ENCODE peak calls at places on chromosomes 1 and 21, in seven cellular contexts. X is CD8-positive, alpha-beta memory T cell; N is mesendoderm; L is colonic mucosa; Y is heart left ventricle; Z is heart right ventricle; D is aorta. S is an unnamed sample.

GRCh38 chr1:182175340-182176068 is 114.0 kb upstream of the ZNF648 start:
- DNase-seq in X (no peak), N (peak; percentile 5), L (peak; percentile 60), Y (no peak), Z (no peak), D (no peak), S (no peak)

GRCh38 chr1:75614455-75615379 is 3.8 kb upstream of the SLC44A5 start:
- DNase-seq in X (peak; percentile 10), N (peak; percentile 85), L (peak; percentile 17), Y (peak; percentile 41), Z (peak; percentile 39), D (peak; percentile 52), S (peak; percentile 70)

GRCh38 chr21:15311510-15311909 is 246.7 kb upstream of the NRIP1 start:
- DNase-seq in X (no peak), N (no peak), L (no peak), Y (no peak), Z (no peak), D (no peak), S (no peak)

GRCh38 chr1:197197430-197197997 is 51.0 kb upstream of the ASPM start:
- DNase-seq in X (no peak), N (no peak), L (no peak), Y (no peak), Z (no peak), D (no peak), S (no peak)

GRCh38 chr1:158809862-158810261 is 21.3 kb upstream of the MNDA start:
- DNase-seq in X (no peak), N (no peak), L (no peak), Y (no peak), Z (no peak), D (no peak), S (no peak)

GRCh38 chr1:12075195-12076114 is 12.4 kb downstream of the TNFRSF8 start:
- DNase-seq in X (no peak), N (peak; percentile 39), L (no peak), Y (peak; percentile 46), Z (no peak), D (no peak), S (peak; percentile 54)

GRCh38 chr1:102640872-102641271 is 467.4 kb downstream of the COL11A1 start:
- DNase-seq in X (no peak), N (no peak), L (no peak), Y (no peak), Z (no peak), D (no peak), S (no peak)

GRCh38 chr1:93255222-93256079 is 74.9 kb downstream of the CCDC18 start:
- DNase-seq in X (no peak), N (no peak), L (no peak), Y (no peak), Z (no peak), D (no peak), S (no peak)

GRCh38 chr1:185864889-185865288 is 130.7 kb downstream of the HMCN1 start:
- DNase-seq in X (no peak), N (no peak), L (no peak), Y (peak; percentile 27), Z (no peak), D (no peak), S (no peak)

GRCh38 chr1:209368864-209369598 is 214.5 kb upstream of the CAMK1G start:
- DNase-seq in X (no peak), N (no peak), L (no peak), Y (peak; percentile 40), Z (no peak), D (no peak), S (no peak)

GRCh38 chr1:59814180-59814900 is 409 bp upstream of the HOOK1 start:
- DNase-seq in X (peak; percentile 88), N (peak; percentile 99), L (peak; percentile 92), Y (peak; percentile 81), Z (peak; percentile 68), D (peak; percentile 62), S (peak; percentile 90)

GRCh38 chr1:179047637-179048002 is 21.9 kb downstream of the FAM20B start:
- DNase-seq in X (no peak), N (no peak), L (no peak), Y (no peak), Z (no peak), D (no peak), S (no peak)

GRCh38 chr1:149846600-149847466 is 52.5 kb upstream of the BOLA1 start:
- DNase-seq in X (no peak), N (no peak), L (no peak), Y (no peak), Z (no peak), D (no peak), S (no peak)

GRCh38 chr1:11057477-11057876 is 2.3 kb downstream of the SRM start:
- DNase-seq in X (no peak), N (peak; percentile 30), L (no peak), Y (no peak), Z (no peak), D (no peak), S (no peak)

GRCh38 chr1:93591833-93592635 is 89.6 kb downstream of the BCAR3 start:
- DNase-seq in X (peak; percentile 29), N (no peak), L (peak; percentile 94), Y (no peak), Z (no peak), D (peak; percentile 68), S (no peak)

GRCh38 chr1:213014642-213015041 is 1.0 kb downstream of the ANGEL2 start:
- DNase-seq in X (no peak), N (peak; percentile 13), L (peak; percentile 22), Y (no peak), Z (no peak), D (no peak), S (no peak)

GRCh38 chr1:214637722-214638473 is 34.9 kb downstream of the CENPF start:
- DNase-seq in X (peak; percentile 6), N (peak; percentile 65), L (no peak), Y (no peak), Z (no peak), D (no peak), S (no peak)

GRCh38 chr1:21149862-21150432 is 26.8 kb downstream of the EIF4G3 start:
- DNase-seq in X (no peak), N (peak; percentile 94), L (no peak), Y (peak; percentile 39), Z (peak; percentile 17), D (no peak), S (no peak)

GRCh38 chr21:45998276-45998701 is 16.7 kb downstream of the COL6A1 start:
- DNase-seq in X (no peak), N (no peak), L (no peak), Y (peak; percentile 23), Z (no peak), D (peak; percentile 40), S (peak; percentile 59)

GRCh38 chr1:8439015-8439702 is 121.2 kb downstream of the SLC45A1 start:
- DNase-seq in X (no peak), N (peak; percentile 95), L (peak; percentile 74), Y (peak; percentile 91), Z (peak; percentile 77), D (peak; percentile 91), S (peak; percentile 94)

GRCh38 chr1:56908619-56909340 is 54.2 kb downstream of the C8A start:
- DNase-seq in X (no peak), N (no peak), L (no peak), Y (no peak), Z (no peak), D (no peak), S (no peak)

GRCh38 chr21:33419538-33420123 is 16.4 kb downstream of the IFNGR2 start:
- DNase-seq in X (no peak), N (no peak), L (no peak), Y (peak; percentile 47), Z (no peak), D (no peak), S (no peak)

GRCh38 chr1:234109840-234110239 is 205.4 kb downstream of the SLC35F3 start:
- DNase-seq in X (no peak), N (no peak), L (no peak), Y (no peak), Z (no peak), D (no peak), S (no peak)

GRCh38 chr1:19219451-19219850 is 9.4 kb upstream of the UBR4 start:
- DNase-seq in X (no peak), N (no peak), L (no peak), Y (no peak), Z (no peak), D (no peak), S (no peak)

GRCh38 chr1:19222979-19223824 is 13.1 kb upstream of the UBR4 start:
- DNase-seq in X (no peak), N (no peak), L (no peak), Y (no peak), Z (no peak), D (no peak), S (no peak)

GRCh38 chr1:19222573-19222972 is 12.5 kb upstream of the UBR4 start:
- DNase-seq in X (no peak), N (no peak), L (no peak), Y (no peak), Z (no peak), D (no peak), S (no peak)

GRCh38 chr1:19220991-19221390 is 10.9 kb upstream of the UBR4 start:
- DNase-seq in X (no peak), N (no peak), L (no peak), Y (peak; percentile 39), Z (no peak), D (no peak), S (no peak)

GRCh38 chr1:19220080-19220846 is 10.2 kb upstream of the UBR4 start:
- DNase-seq in X (no peak), N (no peak), L (no peak), Y (no peak), Z (no peak), D (no peak), S (no peak)
- H3K27ac ChIP-seq in X (no peak overlapping the region), N (no peak overlapping the region), L (no peak overlapping the region), Y (no peak overlapping the region), Z (peak overlapping the region; percentile 2), D (no peak overlapping the region), S (peak overlapping the region; percentile 20)

GRCh38 chr1:24910210-24910609 is 19.9 kb downstream of the RUNX3 start:
- DNase-seq in X (no peak), N (peak; percentile 37), L (no peak), Y (no peak), Z (no peak), D (no peak), S (no peak)
- H3K36me3 ChIP-seq in X (peaks cover 77% of the 10 kb centered on the region), N (no peaks in the 10 kb centered on the region), L (no peaks in the 10 kb centered on the region), Y (no peaks in the 10 kb centered on the region), Z (no peaks in the 10 kb centered on the region), D (no peaks in the 10 kb centered on the region), S (peaks cover 31% of the 10 kb centered on the region)

DNA sequence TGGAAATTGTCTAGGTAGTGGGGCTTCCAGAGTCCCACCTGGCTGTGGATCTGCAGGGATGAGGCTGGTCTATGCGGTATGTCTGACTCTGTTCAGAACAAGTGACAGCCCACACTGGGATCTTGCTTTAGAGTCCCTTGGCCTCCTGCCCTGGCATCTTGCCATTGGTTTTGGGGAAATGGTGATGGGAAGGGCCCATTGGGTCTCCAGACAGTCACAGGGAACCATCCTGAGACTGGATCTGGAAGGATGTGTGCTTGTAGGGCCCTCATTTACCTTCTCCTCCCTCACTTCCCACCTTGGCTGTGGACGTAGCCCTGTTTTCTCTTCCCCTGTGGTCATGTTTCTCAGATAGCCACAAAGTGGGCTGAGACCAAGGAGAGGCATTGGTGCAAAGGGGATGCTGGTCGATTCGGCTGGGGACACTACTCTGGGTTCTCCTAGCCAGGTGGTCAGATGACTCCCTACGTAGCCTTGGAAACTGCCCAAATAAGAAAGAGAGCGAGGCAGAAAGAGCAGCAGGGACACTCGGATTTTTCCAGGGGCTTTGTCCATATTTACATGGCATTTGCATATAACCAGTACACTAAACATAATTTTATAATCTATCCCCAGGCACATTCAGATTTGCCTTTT is 15.1 kb downstream of the SOX13 start:
- DNase-seq in X (no peak), N (no peak), L (no peak), Y (peak; percentile 64), Z (no peak), D (no peak), S (no peak)
- H3K27ac ChIP-seq in X (no peak overlapping the region), N (no peak overlapping the region), L (peak overlapping the region; percentile 60), Y (peak overlapping the region; percentile 92), Z (peak overlapping the region; percentile 52), D (no peak overlapping the region), S (peak overlapping the region; percentile 52)

GRCh38 chr21:34836933-34837505 is 168.2 kb downstream of the CLIC6 start:
- DNase-seq in X (no peak), N (no peak), L (no peak), Y (no peak), Z (no peak), D (no peak), S (no peak)
- H3K36me3 ChIP-seq in X (peaks cover 16% of the 10 kb centered on the region), N (no peaks in the 10 kb centered on the region), L (peaks cover 4% of the 10 kb centered on the region), Y (peaks cover 70% of the 10 kb centered on the region), Z (peaks cover 38% of the 10 kb centered on the region), D (no peaks in the 10 kb centered on the region), S (no peaks in the 10 kb centered on the region)